ENCODE peak calls at places on chromosome 2, in eight cellular contexts. R is hypothalamus; M is adrenal gland; A is fibroblast of lung; Q is iPS DF 19.7; K is stimulated activated CD4-positive, alpha-beta T cell treated with anti-CD3 and anti-CD28 coated beads, Interleukin-1b, Interleukin-23, amount 100 ng/mL, for 24 hours; W is activated B cell treated with CpG ODN at 0.5 μM for 24 hours; O is non-pigmented ciliary epithelial cell. S is an unnamed sample.

GRCh38 chr2:20916604-20917286 is 93.8 kb upstream of the LDAH start:
- DNase-seq in M (no peak), K (no peak), Q (no peak), A (peak; percentile 25), W (no peak), R (no peak), O (no peak), S (no peak)

GRCh38 chr2:207848545-207848928 is 78.8 kb upstream of the FZD5 start:
- DNase-seq in W (no peak), O (no peak), R (no peak), K (no peak), Q (no peak), A (no peak), M (no peak), S (no peak)

GRCh38 chr2:189179607-189179979 is at the start of gene COL5A2:
- DNase-seq in R (no peak), K (no peak), O (peak; percentile 75), W (no peak), A (peak; percentile 95), Q (no peak), M (peak; percentile 40), S (no peak)

GRCh38 chr2:157785866-157786662 is 90.1 kb downstream of the ACVR1 start:
- DNase-seq in W (no peak), R (no peak), M (no peak), A (no peak), K (no peak), O (no peak), Q (no peak), S (no peak)

GRCh38 chr2:134218414-134218813 is 35.5 kb upstream of the MGAT5 start:
- DNase-seq in A (no peak), Q (no peak), O (no peak), R (no peak), W (no peak), K (no peak), M (no peak), S (no peak)

GRCh38 chr2:45935791-45936622 is 284.5 kb downstream of the PRKCE start:
- DNase-seq in A (peak; percentile 97), O (peak; percentile 96), Q (no peak), R (peak; percentile 43), K (no peak), W (peak; percentile 41), M (peak; percentile 99), S (peak; percentile 62)

GRCh38 chr2:226913641-226914040 is 77.8 kb downstream of the RHBDD1 start:
- DNase-seq in A (no peak), O (no peak), K (no peak), Q (no peak), M (no peak), R (no peak), W (no peak), S (no peak)

GRCh38 chr2:126754240-126755004 is 98.5 kb downstream of the GYPC start:
- DNase-seq in A (no peak), R (no peak), O (no peak), K (no peak), Q (no peak), M (no peak), W (no peak), S (no peak)

GRCh38 chr2:19048593-19049264 is 309.7 kb downstream of the OSR1 start:
- DNase-seq in R (no peak), Q (no peak), M (no peak), O (no peak), K (no peak), W (no peak), A (peak; percentile 63), S (no peak)

S was measured in MM.1S.